ENCODE peak calls at places on chromosome 3, in four cellular contexts. One of them, this sample, is unnamed.

GRCh38 chr3:103388214-103388613 is 953.4 kb downstream of the ZPLD1 start:
- DNase-seq in K562: no peak
- DNase-seq in H1: no peak
- DNase-seq in HepG2: no peak
- DNase-seq in this sample: no peak

GRCh38 chr3:71447803-71448202 is 135.7 kb downstream of the FOXP1 start:
- DNase-seq in HepG2: no peak
- DNase-seq in H1: no peak
- DNase-seq in K562: no peak
- DNase-seq in this sample: no peak

GRCh38 chr3:149553781-149554451 is 79.4 kb downstream of the TM4SF4 start:
- DNase-seq in HepG2: no peak
- DNase-seq in H1: no peak
- DNase-seq in K562: no peak
- DNase-seq in this sample: peak; percentile 85

GRCh38 chr3:133905376-133905775 is 9.7 kb upstream of the RAB6B start:
- DNase-seq in HepG2: no peak
- DNase-seq in K562: no peak
- DNase-seq in H1: peak; percentile 41
- DNase-seq in this sample: no peak

GRCh38 chr3:129313415-129313982 is 34.8 kb downstream of the HMCES start:
- DNase-seq in HepG2: no peak
- DNase-seq in H1: no peak
- DNase-seq in K562: no peak
- DNase-seq in this sample: no peak

GRCh38 chr3:65907232-65908130 is 131.2 kb downstream of the MAGI1 start:
- DNase-seq in K562: no peak
- DNase-seq in HepG2: no peak
- DNase-seq in H1: no peak
- DNase-seq in this sample: no peak

GRCh38 chr3:64815195-64815627 is 127.4 kb upstream of the ADAMTS9 start:
- DNase-seq in HepG2: no peak
- DNase-seq in H1: no peak
- DNase-seq in K562: no peak
- DNase-seq in this sample: no peak

GRCh38 chr3:12892840-12893189 is 51.5 kb upstream of the RPL32 start:
- DNase-seq in H1: no peak
- DNase-seq in HepG2: no peak
- DNase-seq in K562: no peak
- DNase-seq in this sample: no peak

GRCh38 chr3:159669024-159669476 is 319.6 kb upstream of the IL12A start:
- DNase-seq in H1: no peak
- DNase-seq in HepG2: no peak
- DNase-seq in K562: no peak
- DNase-seq in this sample: peak; percentile 33

GRCh38 chr3:114660124-114660523 is 366.3 kb downstream of the TIGIT start:
- DNase-seq in H1: no peak
- DNase-seq in HepG2: no peak
- DNase-seq in K562: no peak
- DNase-seq in this sample: peak; percentile 93

GRCh38 chr3:173939319-173939718 is 541.8 kb downstream of the NLGN1 start:
- DNase-seq in HepG2: no peak
- DNase-seq in K562: no peak
- DNase-seq in H1: no peak
- DNase-seq in this sample: peak; percentile 60

GRCh38 chr3:173932624-173933023 is 535.1 kb downstream of the NLGN1 start:
- DNase-seq in K562: no peak
- DNase-seq in HepG2: no peak
- DNase-seq in H1: no peak
- DNase-seq in this sample: peak; percentile 62

GRCh38 chr3:173943264-173943663 is 545.7 kb downstream of the NLGN1 start:
- DNase-seq in H1: no peak
- DNase-seq in K562: no peak
- DNase-seq in HepG2: no peak
- DNase-seq in this sample: no peak

GRCh38 chr3:173933113-173933512 is 535.6 kb downstream of the NLGN1 start:
- DNase-seq in K562: no peak
- DNase-seq in H1: no peak
- DNase-seq in HepG2: no peak
- DNase-seq in this sample: no peak

GRCh38 chr3:173938159-173938558 is 540.6 kb downstream of the NLGN1 start:
- DNase-seq in H1: no peak
- DNase-seq in HepG2: peak; percentile 3
- DNase-seq in K562: no peak
- DNase-seq in this sample: peak; percentile 77
- TF ChIP-seq JUN in H1: no peak
- TF ChIP-seq JUN in HepG2: no peak
- TF ChIP-seq JUN in K562: no peak
- TF ChIP-seq JUN in this sample: peak; percentile 24

DNA sequence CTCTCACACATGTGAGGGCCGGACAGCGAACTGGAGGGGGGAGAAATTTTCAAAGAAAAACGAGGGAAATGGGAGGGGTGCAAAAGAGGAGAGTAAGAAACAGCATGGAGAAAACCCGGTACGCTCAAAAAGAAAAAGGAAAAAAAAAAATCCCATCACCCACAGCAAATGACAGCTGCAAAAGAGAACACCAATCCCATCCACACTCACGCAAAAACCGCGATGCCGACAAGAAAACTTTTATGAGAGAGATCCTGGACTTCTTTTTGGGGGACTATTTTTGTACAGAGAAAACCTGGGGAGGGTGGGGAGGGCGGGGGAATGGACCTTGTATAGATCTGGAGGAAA is 1.5 kb downstream of the SOX2 start:
- DNase-seq in HepG2: no peak
- DNase-seq in H1: no peak
- DNase-seq in K562: no peak
- DNase-seq in this sample: no peak
- H3K79me2 ChIP-seq in HepG2: no peaks in the 10 kb centered on the region
- H3K79me2 ChIP-seq in H1: peaks cover 13% of the 10 kb centered on the region
- H3K79me2 ChIP-seq in K562: no peaks in the 10 kb centered on the region
- H3K79me2 ChIP-seq in this sample: no peaks in the 10 kb centered on the region

GRCh38 chr3:172525116-172525613 is 1.9 kb upstream of the TNFSF10 start:
- DNase-seq in HepG2: no peak
- DNase-seq in K562: no peak
- DNase-seq in H1: no peak
- DNase-seq in this sample: no peak

GRCh38 chr3:172520332-172520831 is 2.8 kb downstream of the TNFSF10 start:
- DNase-seq in K562: no peak
- DNase-seq in H1: no peak
- DNase-seq in HepG2: no peak
- DNase-seq in this sample: peak; percentile 97

GRCh38 chr3:172519740-172520139 is 3.5 kb downstream of the TNFSF10 start:
- DNase-seq in H1: no peak
- DNase-seq in HepG2: no peak
- DNase-seq in K562: no peak
- DNase-seq in this sample: no peak

GRCh38 chr3:172524611-172525010 is 1.4 kb upstream of the TNFSF10 start:
- DNase-seq in H1: no peak
- DNase-seq in K562: no peak
- DNase-seq in HepG2: no peak
- DNase-seq in this sample: no peak

DNA sequence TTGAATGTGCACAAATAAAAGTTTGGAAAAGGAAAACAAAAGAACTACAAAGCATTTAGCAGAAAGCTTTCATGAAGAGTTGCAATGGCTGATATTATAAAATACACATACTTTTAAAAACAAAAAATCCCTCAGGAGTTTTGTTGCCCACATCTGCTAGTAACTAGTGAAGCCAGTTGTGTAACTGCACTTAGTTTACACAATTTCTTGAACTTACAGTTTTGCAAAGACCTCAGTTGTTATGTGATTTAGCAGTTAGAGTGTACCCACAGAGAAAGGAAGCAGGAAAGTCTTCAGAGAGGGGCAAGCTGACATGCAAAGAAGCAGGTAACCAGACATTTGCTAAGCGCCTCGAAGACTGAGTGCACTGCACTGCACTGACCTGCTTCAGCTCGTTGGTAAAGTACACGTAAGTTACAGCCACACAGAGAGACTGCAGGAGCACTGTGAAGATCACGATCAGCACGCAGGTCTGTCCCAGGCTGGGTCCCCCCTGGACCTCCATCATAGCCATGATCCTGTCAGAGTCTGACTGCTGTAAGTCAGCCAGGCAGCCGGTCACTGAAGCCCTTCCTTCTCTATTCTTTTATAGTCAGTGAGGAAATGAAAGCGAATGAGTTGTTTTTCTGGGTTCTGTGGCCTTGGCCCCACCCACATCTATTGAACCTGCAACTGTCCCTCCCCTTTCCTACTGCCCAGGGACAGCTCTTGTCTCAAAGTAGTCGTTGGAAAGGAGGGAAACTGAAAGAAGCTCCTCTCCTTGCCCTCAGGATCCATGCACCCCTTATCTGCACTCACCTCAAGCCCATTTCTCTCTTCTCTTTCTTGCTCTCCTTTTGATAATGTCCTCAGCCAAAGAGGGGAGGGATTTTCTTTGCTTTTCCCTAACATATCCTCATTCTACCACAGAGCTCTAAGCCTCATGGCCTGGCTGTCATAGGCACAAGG is at the start of gene TNFSF10:
- DNase-seq in HepG2: peak; percentile 37
- DNase-seq in K562: peak; percentile 13
- DNase-seq in H1: peak; percentile 52
- DNase-seq in this sample: peak; percentile 91
- TF ChIP-seq POLR2AphosphoS5 in HepG2: peak; percentile 71
- TF ChIP-seq POLR2AphosphoS5 in K562: no peak
- TF ChIP-seq POLR2AphosphoS5 in H1: no peak
- TF ChIP-seq POLR2AphosphoS5 in this sample: no peak

DNA sequence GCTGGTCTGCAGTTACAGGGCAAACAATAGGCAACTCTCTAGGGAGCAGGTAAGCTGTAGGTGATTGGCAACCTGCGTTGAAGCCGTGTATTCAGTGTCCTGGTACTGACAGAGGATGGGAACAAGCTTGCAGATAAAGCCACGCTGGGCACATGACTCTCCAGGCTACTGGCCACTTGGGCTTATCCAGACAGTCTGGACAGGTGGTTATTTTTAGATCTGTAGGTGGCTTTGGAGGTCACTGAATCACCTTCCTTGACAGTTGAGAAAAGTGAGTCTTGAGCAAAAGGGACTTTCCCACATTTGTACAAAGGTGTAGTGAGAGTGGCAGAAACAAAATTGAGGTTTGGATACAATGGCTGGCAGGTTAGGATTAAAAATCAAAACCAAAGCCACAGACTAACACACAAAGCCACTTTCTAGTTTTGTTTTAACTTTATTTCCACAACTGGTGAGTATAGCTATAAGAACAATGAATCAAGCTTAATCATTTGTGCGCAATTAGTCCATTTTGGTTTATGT is 22.3 kb upstream of the IL1RAP start:
- DNase-seq in K562: no peak
- DNase-seq in HepG2: no peak
- DNase-seq in H1: no peak
- DNase-seq in this sample: no peak
- TF ChIP-seq JUN in K562: no peak
- TF ChIP-seq JUN in HepG2: no peak
- TF ChIP-seq JUN in H1: no peak
- TF ChIP-seq JUN in this sample: no peak

DNA sequence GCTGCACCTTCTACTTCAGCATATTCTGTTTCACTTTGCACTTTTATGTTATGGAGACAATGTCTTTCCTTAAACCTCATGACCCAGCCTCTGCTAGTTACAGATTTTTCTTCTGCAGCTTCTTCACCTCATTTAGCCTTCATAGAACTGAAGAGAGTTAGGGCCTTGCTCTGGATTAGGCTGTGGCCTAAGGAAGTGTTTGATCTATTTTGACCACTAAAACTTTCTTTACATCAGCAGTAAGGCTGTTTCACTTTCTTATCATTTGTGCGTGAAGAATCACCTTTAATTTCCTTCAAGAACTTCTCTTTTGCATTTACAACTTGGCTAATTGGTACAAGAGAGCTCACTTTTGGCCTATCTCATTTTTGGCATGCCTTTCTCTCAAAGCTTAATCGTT is 40.9 kb downstream of the PHLDB2 start:
- DNase-seq in HepG2: no peak
- DNase-seq in K562: no peak
- DNase-seq in H1: no peak
- DNase-seq in this sample: no peak
- H3K79me2 ChIP-seq in HepG2: no peaks in the 10 kb centered on the region
- H3K79me2 ChIP-seq in K562: no peaks in the 10 kb centered on the region
- H3K79me2 ChIP-seq in H1: no peaks in the 10 kb centered on the region
- H3K79me2 ChIP-seq in this sample: peaks cover 60% of the 10 kb centered on the region

GRCh38 chr3:196654691-196655090 is 15.2 kb downstream of the NRROS start:
- DNase-seq in K562: no peak
- DNase-seq in HepG2: no peak
- DNase-seq in H1: no peak
- DNase-seq in this sample: no peak

GRCh38 chr3:196654006-196654405 is 14.5 kb downstream of the NRROS start:
- DNase-seq in H1: no peak
- DNase-seq in K562: no peak
- DNase-seq in HepG2: no peak
- DNase-seq in this sample: no peak

GRCh38 chr3:196648856-196649255 is 9.4 kb downstream of the NRROS start:
- DNase-seq in K562: no peak
- DNase-seq in HepG2: no peak
- DNase-seq in H1: no peak
- DNase-seq in this sample: no peak

GRCh38 chr3:196653127-196653795 is 13.8 kb downstream of the NRROS start:
- DNase-seq in K562: no peak
- DNase-seq in HepG2: no peak
- DNase-seq in H1: no peak
- DNase-seq in this sample: no peak

GRCh38 chr3:196650740-196651311 is 11.3 kb downstream of the NRROS start:
- DNase-seq in K562: peak; percentile 90
- DNase-seq in H1: no peak
- DNase-seq in HepG2: peak; percentile 36
- DNase-seq in this sample: peak; percentile 98
- TF ChIP-seq POLR2AphosphoS5 in K562: peak; percentile 25
- TF ChIP-seq POLR2AphosphoS5 in H1: no peak
- TF ChIP-seq POLR2AphosphoS5 in HepG2: no peak
- TF ChIP-seq POLR2AphosphoS5 in this sample: peak; percentile 95

DNA sequence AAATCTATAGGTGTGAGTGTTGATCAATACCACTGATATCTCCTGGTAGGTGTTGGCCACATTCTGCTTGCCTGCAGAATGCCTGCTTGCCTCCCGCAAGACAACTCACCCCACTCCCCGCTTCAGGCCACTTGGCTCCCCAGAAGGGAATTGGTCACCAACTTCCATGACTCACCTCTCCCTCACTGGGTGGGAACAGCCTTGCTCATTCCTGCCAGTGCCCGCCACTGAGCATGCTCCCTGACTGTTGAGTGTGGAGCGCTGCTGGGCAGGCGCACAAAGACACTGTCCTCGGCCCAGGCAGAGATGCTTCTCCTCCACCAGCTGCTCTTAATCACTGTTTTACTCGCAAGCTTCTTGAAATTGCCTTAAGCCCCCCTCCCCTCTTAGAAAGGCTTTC is 57.3 kb upstream of the PPP2R3A start:
- DNase-seq in HepG2: no peak
- DNase-seq in K562: no peak
- DNase-seq in H1: no peak
- DNase-seq in this sample: no peak
- TF ChIP-seq JUN in HepG2: no peak
- TF ChIP-seq JUN in K562: no peak
- TF ChIP-seq JUN in H1: no peak
- TF ChIP-seq JUN in this sample: no peak